ENCODE peak calls at places on chromosome 14, in seven cellular contexts. Y is sigmoid colon, V is vagina, J is tibial artery, U is AG04450, B is brain microvascular endothelial cell, Q is cardiac muscle cell. O is an unnamed sample.

GRCh38 chr14:96204151-96205058 is at the start of gene BDKRB2:
- DNase-seq in V (no peak), U (peak), Q (peak), J (peak), B (peak), Y (peak), O (peak)

GRCh38 chr14:52069617-52070431 is 965 bp upstream of the NID2 start:
- DNase-seq in V (no peak), Y (peak), U (no peak), J (peak), B (no peak), Q (peak), O (peak)

GRCh38 chr14:23174785-23175184 is 8.7 kb downstream of the SLC7A8 start:
- DNase-seq in U (no peak), Q (no peak), Y (no peak), B (no peak), V (no peak), J (no peak), O (no peak)

GRCh38 chr14:64508215-64508776 is 3.7 kb downstream of the ZBTB1 start:
- DNase-seq in Q (no peak), U (no peak), V (no peak), Y (no peak), B (no peak), J (no peak), O (no peak)

GRCh38 chr14:95519699-95520098 is 3.2 kb upstream of the SYNE3 start:
- DNase-seq in B (peak), J (peak), U (no peak), Y (peak), Q (peak), V (no peak), O (peak)

GRCh38 chr14:61472025-61472672 is 150.8 kb downstream of the PRKCH start:
- DNase-seq in J (no peak), V (no peak), Q (peak), B (peak), Y (no peak), U (peak), O (peak)

GRCh38 chr14:50318031-50318626 is 6.0 kb downstream of the DMAC2L start:
- DNase-seq in Q (peak), B (no peak), J (no peak), Y (no peak), U (no peak), V (no peak), O (no peak)

GRCh38 chr14:49670475-49670874 is 17.5 kb downstream of the POLE2 start:
- DNase-seq in B (no peak), Y (no peak), V (no peak), J (no peak), Q (no peak), U (no peak), O (no peak)

GRCh38 chr14:81435048-81435577 is 35.0 kb upstream of the STON2 start:
- DNase-seq in Y (no peak), J (no peak), Q (no peak), U (no peak), V (no peak), B (no peak), O (no peak)
- H3K4me3 ChIP-seq in Y (no peak), J (peak), Q (peak), U (no peak), V (peak), B (no peak), O (peak)

DNA sequence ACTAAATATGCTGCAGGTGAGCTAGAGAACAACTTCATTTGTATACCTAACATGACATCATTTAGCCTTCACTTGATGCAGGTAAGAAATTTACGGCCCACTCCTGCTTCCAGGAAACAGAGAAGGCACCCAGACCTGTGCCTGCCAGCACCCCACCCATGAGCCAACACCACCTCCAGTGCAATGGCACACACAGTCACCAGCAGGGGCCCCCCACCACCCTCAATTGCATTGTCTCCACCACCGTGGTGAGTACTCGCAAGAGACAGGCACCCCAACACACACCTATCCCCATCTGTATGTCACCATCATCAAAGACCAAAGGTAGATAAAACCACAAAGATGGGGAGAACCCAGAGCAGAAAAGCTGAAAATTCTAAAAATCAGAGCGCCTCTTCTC is 107.6 kb downstream of the KLHL28 start:
- DNase-seq in Y (no peak), U (no peak), V (no peak), J (no peak), B (no peak), Q (no peak), O (no peak)
- TF ChIP-seq CTCF in Y (no peak), U (no peak), V (no peak), J (no peak), B (no peak), Q (no peak), O (no peak)

GRCh38 chr14:88621090-88621489 is 58.3 kb downstream of the ZC3H14 start:
- DNase-seq in B (no peak), J (no peak), V (no peak), Y (no peak), Q (no peak), U (no peak), O (peak)

GRCh38 chr14:88628033-88628432 is 65.2 kb downstream of the ZC3H14 start:
- DNase-seq in V (no peak), U (no peak), Q (no peak), Y (no peak), B (no peak), J (no peak), O (no peak)

GRCh38 chr14:88630565-88630964 is 67.7 kb downstream of the ZC3H14 start:
- DNase-seq in B (peak), U (no peak), J (no peak), Y (no peak), Q (peak), V (no peak), O (no peak)

GRCh38 chr14:88628452-88628851 is 65.6 kb downstream of the ZC3H14 start:
- DNase-seq in B (no peak), J (no peak), V (no peak), Q (no peak), Y (no peak), U (no peak), O (no peak)

GRCh38 chr14:88625671-88626070 is 62.8 kb downstream of the ZC3H14 start:
- DNase-seq in V (no peak), Q (no peak), J (no peak), Y (no peak), B (no peak), U (no peak), O (no peak)
- H3K4me3 ChIP-seq in V (no peak), Q (no peak), J (no peak), Y (no peak), B (no peak), U (no peak), O (no peak)

GRCh38 chr14:72478397-72479025 is 415.4 kb downstream of the DPF3 start:
- DNase-seq in B (no peak), V (peak), Y (no peak), J (no peak), U (no peak), Q (no peak), O (no peak)
- TF ChIP-seq CTCF in B (no peak), V (no peak), Y (no peak), J (no peak), U (no peak), Q (no peak), O (no peak)

GRCh38 chr14:101972126-101972785 is 7.9 kb downstream of the DYNC1H1 start:
- DNase-seq in V (no peak), U (peak), Q (peak), B (peak), J (peak), Y (peak), O (peak)
- H3K4me3 ChIP-seq in V (no peak), U (no peak), Q (no peak), B (no peak), J (no peak), Y (no peak), O (peak)

GRCh38 chr14:54501423-54501822 is 8.3 kb upstream of the CGRRF1 start:
- DNase-seq in J (no peak), Q (no peak), B (no peak), U (no peak), Y (no peak), V (no peak), O (no peak)

GRCh38 chr14:54498579-54498978 is 9.8 kb upstream of the GMFB start:
- DNase-seq in V (no peak), Y (no peak), U (no peak), B (no peak), Q (no peak), J (no peak), O (no peak)

GRCh38 chr14:54500744-54501143 is 9.0 kb upstream of the CGRRF1 start:
- DNase-seq in Y (no peak), V (no peak), J (no peak), Q (no peak), U (no peak), B (no peak), O (no peak)

GRCh38 chr14:54502602-54503001 is 7.1 kb upstream of the CGRRF1 start:
- DNase-seq in Y (no peak), B (no peak), J (no peak), U (no peak), Q (peak), V (no peak), O (peak)

DNA sequence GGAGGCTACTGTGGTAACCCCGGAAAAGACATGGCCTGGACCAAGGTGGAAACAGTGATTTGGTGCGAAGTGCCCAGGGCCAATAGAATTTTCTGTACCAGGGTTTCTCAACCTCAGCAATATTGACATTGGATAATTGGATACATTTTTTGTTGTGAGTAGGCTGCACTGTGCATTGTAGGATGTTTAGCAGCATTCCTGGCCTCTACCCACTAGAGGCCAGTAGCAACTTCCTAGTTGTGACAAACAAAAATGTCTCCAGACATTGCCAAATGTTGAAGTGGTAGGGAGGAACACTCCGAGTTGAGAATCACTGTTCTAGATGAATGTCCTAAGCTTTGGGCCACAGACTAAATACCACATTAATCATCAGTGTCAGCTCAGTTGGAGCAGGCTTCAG is 6.2 kb upstream of the CGRRF1 start:
- DNase-seq in V (no peak), J (no peak), Y (no peak), U (no peak), B (peak), Q (peak), O (peak)
- TF ChIP-seq CTCF in V (no peak), J (no peak), Y (no peak), U (peak), B (peak), Q (peak), O (peak)

DNA sequence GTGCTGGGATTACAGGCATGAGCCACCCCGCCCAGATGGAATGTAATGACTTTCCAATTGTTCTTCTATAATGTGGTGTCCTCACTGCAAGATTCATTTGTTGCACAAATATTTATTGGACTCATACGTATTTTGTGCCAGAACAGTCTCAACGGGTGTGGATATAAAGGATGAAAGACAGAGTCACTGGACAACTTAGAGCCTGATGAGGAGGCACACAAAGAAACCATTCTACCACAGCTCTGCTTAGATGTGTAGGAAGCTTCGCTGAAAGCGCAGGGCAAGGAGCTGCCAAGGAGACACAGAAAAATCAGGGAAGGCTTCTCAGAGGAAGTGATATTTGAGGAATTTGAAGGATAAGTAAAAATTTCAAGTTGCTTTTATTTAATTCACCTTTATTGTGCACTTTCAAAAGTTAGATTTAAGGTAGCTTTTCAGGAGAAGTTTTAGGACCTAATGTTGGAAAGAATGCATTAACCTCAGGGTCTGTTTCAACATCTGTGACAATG is 41.6 kb upstream of the STON2 start:
- DNase-seq in U (no peak), Y (no peak), J (no peak), V (no peak), B (no peak), Q (no peak), O (no peak)
- H3K4me3 ChIP-seq in U (no peak), Y (no peak), J (no peak), V (no peak), B (no peak), Q (no peak), O (no peak)

GRCh38 chr14:105167303-105168092 is 1.1 kb downstream of the JAG2 start:
- DNase-seq in Q (no peak), U (no peak), B (no peak), V (no peak), J (no peak), Y (no peak), O (no peak)
- TF ChIP-seq CTCF in Q (no peak), U (no peak), B (no peak), V (no peak), J (no peak), Y (no peak), O (no peak)

GRCh38 chr14:73784988-73785313 is 66.7 kb upstream of the PTGR2 start:
- DNase-seq in B (no peak), Y (peak), J (no peak), U (no peak), V (no peak), Q (no peak), O (no peak)
- H3K4me3 ChIP-seq in B (peak), Y (no peak), J (peak), U (peak), V (peak), Q (no peak), O (peak)

GRCh38 chr14:90426663-90427062 is 29.8 kb downstream of the CALM1 start:
- DNase-seq in U (no peak), Q (peak), Y (peak), V (no peak), B (peak), J (no peak), O (peak)

GRCh38 chr14:90429764-90430163 is 32.9 kb downstream of the CALM1 start:
- DNase-seq in Y (no peak), U (no peak), B (no peak), J (no peak), V (no peak), Q (no peak), O (no peak)

GRCh38 chr14:90427848-90428426 is 31.1 kb downstream of the CALM1 start:
- DNase-seq in Y (peak), Q (no peak), J (no peak), U (no peak), B (no peak), V (no peak), O (no peak)

GRCh38 chr14:90428676-90429075 is 31.8 kb downstream of the CALM1 start:
- DNase-seq in Q (no peak), J (no peak), B (no peak), V (no peak), Y (peak), U (no peak), O (no peak)

GRCh38 chr14:90429236-90429635 is 32.4 kb downstream of the CALM1 start:
- DNase-seq in U (no peak), J (no peak), Y (no peak), Q (no peak), B (no peak), V (no peak), O (no peak)
- TF ChIP-seq CTCF in U (no peak), J (no peak), Y (no peak), Q (no peak), B (no peak), V (no peak), O (no peak)